ENCODE peak calls at places on chromosomes 13 and 19, in seven cellular contexts. X is stomach, D is astrocyte of the spinal cord, Z is heart left ventricle, S is HFFc6, F is lung, M is AG10803. R is an unnamed sample.

GRCh38 chr13:87274209-87274819 is 396.9 kb upstream of the SLITRK5 start:
- DNase-seq in D (peak; percentile 70), F (peak; percentile 34), M (peak; percentile 30), X (no peak), Z (no peak), S (no peak), R (no peak)

GRCh38 chr13:79933389-79933788 is 407.5 kb downstream of the SPRY2 start:
- DNase-seq in F (no peak), S (no peak), Z (no peak), D (no peak), X (no peak), M (no peak), R (no peak)

GRCh38 chr19:10295305-10295846 is 5.6 kb downstream of the ICAM5 start:
- DNase-seq in D (no peak), M (no peak), Z (peak; percentile 37), F (peak; percentile 57), X (peak; percentile 51), S (no peak), R (no peak)

GRCh38 chr19:4657835-4658234 is 12.3 kb downstream of the MYDGF start:
- DNase-seq in Z (no peak), M (no peak), S (no peak), X (no peak), D (no peak), F (no peak), R (no peak)

GRCh38 chr19:12293771-12294307 is 844 bp downstream of the ZNF44 start:
- DNase-seq in D (peak; percentile 53), F (peak; percentile 91), X (peak; percentile 92), M (peak; percentile 54), S (peak; percentile 62), Z (peak; percentile 70), R (no peak)

GRCh38 chr13:89514534-89515312 is 1832.8 kb upstream of the MIR17HG start:
- DNase-seq in X (no peak), Z (no peak), D (peak; percentile 73), M (no peak), F (no peak), S (no peak), R (no peak)

GRCh38 chr19:18939922-18940775 is 868 bp downstream of the HOMER3 start:
- DNase-seq in X (peak; percentile 37), Z (peak; percentile 56), F (no peak), S (peak; percentile 31), M (peak; percentile 44), D (peak; percentile 67), R (no peak)

GRCh38 chr13:104920091-104920490 is 1615.4 kb downstream of the EFNB2 start:
- DNase-seq in D (no peak), F (no peak), S (no peak), X (no peak), M (no peak), Z (no peak), R (no peak)

GRCh38 chr19:48487944-48488343 is 18.8 kb downstream of the CYTH2 start:
- DNase-seq in M (peak; percentile 87), D (peak; percentile 71), F (peak; percentile 86), Z (peak; percentile 82), S (peak; percentile 87), X (peak; percentile 88), R (no peak)

GRCh38 chr13:21625366-21625765 is 21.4 kb upstream of the MICU2 start:
- DNase-seq in X (no peak), D (peak; percentile 28), S (peak; percentile 38), F (no peak), M (peak; percentile 44), Z (no peak), R (no peak)

GRCh38 chr13:49418206-49418605 is 25.7 kb downstream of the CAB39L start:
- DNase-seq in F (no peak), S (no peak), Z (no peak), D (no peak), M (no peak), X (no peak), R (no peak)

GRCh38 chr13:90362718-90363117 is 984.8 kb upstream of the MIR17HG start:
- DNase-seq in F (no peak), Z (no peak), X (no peak), D (no peak), M (peak; percentile 1), S (no peak), R (no peak)

GRCh38 chr19:4425531-4425930 is 23.1 kb downstream of the CHAF1A start:
- DNase-seq in S (peak; percentile 89), F (no peak), D (peak; percentile 57), M (peak; percentile 88), Z (no peak), X (no peak), R (no peak)

GRCh38 chr19:58045411-58046050 is 11.7 kb downstream of the ZSCAN1 start:
- DNase-seq in F (no peak), S (no peak), M (no peak), X (no peak), D (no peak), Z (no peak), R (no peak)

GRCh38 chr19:8361921-8362793 is 1.8 kb upstream of the ANGPTL4 start:
- DNase-seq in Z (peak; percentile 97), D (peak; percentile 96), S (peak; percentile 98), X (peak; percentile 98), F (peak; percentile 95), M (peak; percentile 98), R (no peak)

GRCh38 chr13:60019119-60019993 is 144.4 kb downstream of the DIAPH3 start:
- DNase-seq in Z (no peak), M (peak; percentile 11), X (no peak), S (no peak), D (peak; percentile 12), F (no peak), R (no peak)

GRCh38 chr19:38210458-38210987 is 13.5 kb downstream of the DPF1 start:
- DNase-seq in D (peak; percentile 37), M (no peak), S (no peak), F (no peak), Z (peak; percentile 83), X (no peak), R (no peak)

GRCh38 chr13:36840718-36841250 is 21.8 kb downstream of the RFXAP start:
- DNase-seq in X (no peak), S (no peak), D (no peak), M (no peak), F (no peak), Z (no peak), R (no peak)

GRCh38 chr13:68026077-68026476 is 795.9 kb upstream of the PCDH9 start:
- DNase-seq in X (no peak), M (no peak), S (no peak), Z (no peak), F (no peak), D (no peak), R (no peak)

GRCh38 chr13:68025604-68026003 is 795.5 kb upstream of the PCDH9 start:
- DNase-seq in X (no peak), D (no peak), M (no peak), F (no peak), Z (no peak), S (no peak), R (no peak)

GRCh38 chr13:68019901-68020300 is 789.8 kb upstream of the PCDH9 start:
- DNase-seq in M (no peak), F (no peak), S (no peak), X (no peak), D (no peak), Z (no peak), R (no peak)

GRCh38 chr13:68027311-68027710 is 797.2 kb upstream of the PCDH9 start:
- DNase-seq in S (no peak), X (no peak), M (no peak), D (no peak), Z (no peak), F (no peak), R (no peak)

DNA sequence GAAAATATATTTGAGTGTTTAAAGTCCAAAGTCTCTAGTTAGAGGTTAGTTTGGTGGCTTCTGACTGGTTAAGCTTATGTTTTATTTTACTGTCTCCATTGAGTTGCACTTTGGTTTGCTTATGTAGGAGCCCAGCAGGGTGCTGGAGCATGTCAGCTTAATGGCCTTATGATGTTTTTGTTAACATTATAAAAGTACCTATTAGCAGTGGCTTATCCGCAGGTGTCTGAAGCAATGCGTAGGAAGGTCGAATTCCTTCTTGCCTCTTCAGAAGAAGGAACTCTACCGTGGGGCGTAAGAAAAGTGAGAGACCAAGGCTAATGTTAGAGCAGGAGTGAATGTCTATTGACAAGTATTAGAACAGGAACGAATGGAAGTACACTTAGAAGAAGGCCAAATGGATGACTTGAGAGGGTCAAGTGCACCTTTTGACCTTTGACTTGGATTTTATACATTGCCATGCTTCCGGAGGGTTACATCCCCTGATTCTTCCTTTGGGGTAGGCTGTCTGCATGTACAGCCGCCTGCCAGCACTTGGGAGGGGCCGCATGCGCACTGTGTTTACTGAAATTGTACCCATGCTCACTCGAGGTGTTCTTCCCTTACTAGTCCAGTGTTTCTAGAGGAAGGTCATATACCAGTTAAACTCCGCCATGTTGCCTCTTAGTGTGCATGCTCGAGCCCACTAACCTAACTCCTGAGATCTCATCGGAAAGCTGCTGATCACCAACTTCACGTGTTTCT is 793.9 kb upstream of the PCDH9 start:
- DNase-seq in M (no peak), D (no peak), Z (no peak), F (no peak), X (no peak), S (no peak), R (no peak)
- TF ChIP-seq CTCF in M (no peak), D (no peak), Z (no peak), F (no peak), X (no peak), S (no peak), R (no peak)

DNA sequence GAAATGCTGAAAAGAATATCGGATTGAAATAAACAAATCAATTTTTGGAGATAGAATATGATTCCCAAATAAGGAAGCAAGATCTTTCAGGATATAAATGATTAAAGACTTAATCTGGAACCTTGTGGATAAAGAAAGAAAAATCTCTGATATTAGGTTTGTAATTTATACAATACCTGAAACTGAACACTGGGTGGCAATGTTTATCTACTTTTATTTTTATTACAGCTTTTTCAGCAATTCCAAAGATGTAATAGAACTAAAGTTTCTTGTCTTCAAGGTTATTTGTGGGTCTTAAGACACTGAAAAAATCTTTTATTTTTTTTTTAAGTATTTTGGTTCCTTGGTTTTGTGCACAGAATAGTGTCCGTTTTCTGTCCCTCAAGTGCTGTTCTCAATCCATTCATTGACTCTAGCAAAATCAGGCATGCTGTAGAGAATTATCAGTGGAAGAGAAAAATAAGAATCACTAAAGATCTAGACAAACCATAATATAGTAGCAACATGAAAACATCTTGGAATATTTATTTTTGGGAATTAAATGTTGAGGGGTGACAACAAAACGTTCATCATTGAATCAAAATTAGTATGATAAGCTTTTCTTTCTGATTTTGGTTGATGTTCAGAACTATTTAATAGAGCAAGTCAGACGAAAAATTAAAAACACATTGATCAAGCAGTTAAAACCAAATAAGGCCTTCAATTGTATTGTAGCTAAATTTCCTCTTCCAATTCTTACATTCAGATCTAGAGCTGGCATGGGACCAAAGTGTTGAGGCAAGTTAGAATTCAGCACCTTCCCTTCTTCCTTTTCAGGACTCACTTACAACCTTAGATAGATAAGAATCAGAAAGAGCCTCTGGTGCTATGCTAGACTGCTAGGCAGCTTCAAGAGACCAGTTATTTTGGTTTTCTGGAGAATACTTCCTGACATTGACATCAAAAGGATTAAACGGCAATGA is 704.4 kb upstream of the PCDH20 start:
- DNase-seq in S (no peak), X (no peak), M (no peak), Z (no peak), F (no peak), D (peak; percentile 36), R (no peak)
- TF ChIP-seq CTCF in S (peak; percentile 75), X (no peak), M (peak; percentile 40), Z (peak; percentile 46), F (no peak), D (peak; percentile 14), R (peak; percentile 90)

GRCh38 chr13:41310963-41311606 is at the start of gene NAA16:
- DNase-seq in M (peak; percentile 78), X (peak; percentile 88), Z (peak; percentile 95), F (peak; percentile 91), D (peak; percentile 93), S (peak; percentile 85), R (peak; percentile 94)
- TF ChIP-seq CTCF in M (no peak), X (no peak), Z (peak; percentile 23), F (no peak), D (no peak), S (peak; percentile 26), R (peak; percentile 30)

GRCh38 chr19:29800086-29800825 is 11.5 kb upstream of the CCNE1 start:
- DNase-seq in F (no peak), Z (no peak), S (no peak), X (no peak), M (no peak), D (no peak), R (peak; percentile 41)
- TF ChIP-seq CTCF in F (no peak), Z (no peak), S (no peak), X (no peak), M (no peak), D (no peak), R (no peak)

R was measured in chondrocyte.